ENCODE peak calls at places on chromosomes 12 and 14, in ten cellular contexts. F is activated CD8-positive, alpha-beta T cell treated with anti-CD3 and anti-CD28 coated beads for 36 hours; G is NCI-H1105; Z is stimulated activated CD8-positive, alpha-beta memory T cell treated with anti-CD3 and anti-CD28 coated beads, Interleukin-7, amount 100 ng/mL, for 4 hours; T is nephron progenitor cell; O is AG09319; Q is cortex of kidney; W is HT1080; J is activated T-helper 1 cell treated with anti-CD3 and anti-CD28 coated beads, Interleukin-12 subunit alpha, Interleukin-12 subunit beta, Interleukin-2, Interleukin-4 antibody, amounts not matched to agents 30 ng/mL and 10 ng/mL and 1 ng/mL, durations not matched to agents 14 hours and 24 hours and 36 hours; E is T-helper 22 cell. B is an unnamed sample.

GRCh38 chr14:59997496-59997895 is 77.6 kb downstream of the LRRC9 start:
- DNase-seq in Z (no peak), W (no peak), J (no peak), E (no peak), F (no peak), G (peak), Q (no peak), T (no peak), O (no peak), B (no peak)

GRCh38 chr12:88266851-88267360 is 124.8 kb downstream of the TMTC3 start:
- DNase-seq in Z (no peak), E (no peak), W (no peak), Q (no peak), F (no peak), G (peak), T (no peak), O (no peak), J (no peak), B (no peak)

GRCh38 chr14:100442036-100442435 is 118.9 kb downstream of the SLC25A47 start:
- DNase-seq in F (no peak), Z (no peak), W (no peak), E (no peak), J (no peak), T (no peak), Q (no peak), O (no peak), G (no peak), B (no peak)

GRCh38 chr14:66495214-66496098 is 9.3 kb downstream of the CCDC196 start:
- DNase-seq in J (peak), Z (no peak), O (peak), Q (no peak), F (peak), W (peak), G (peak), E (no peak), T (peak), B (peak)

GRCh38 chr12:113222730-113223531 is 1.7 kb downstream of the TPCN1 start:
- DNase-seq in Q (no peak), J (no peak), W (peak), Z (no peak), G (peak), T (no peak), E (no peak), O (peak), F (peak), B (peak)

GRCh38 chr14:103820908-103821307 is 26.5 kb downstream of the PPP1R13B start:
- DNase-seq in W (no peak), Z (no peak), E (no peak), O (no peak), T (no peak), F (no peak), J (no peak), G (no peak), Q (no peak), B (no peak)

GRCh38 chr14:54881761-54882401 is 20.7 kb downstream of the GCH1 start:
- DNase-seq in Z (no peak), E (peak), J (no peak), O (no peak), F (peak), W (peak), G (no peak), Q (no peak), T (no peak), B (no peak)

GRCh38 chr14:102867826-102868580 is 54.5 kb upstream of the AMN start:
- DNase-seq in Q (no peak), E (no peak), G (no peak), O (no peak), J (no peak), F (no peak), T (no peak), Z (no peak), W (no peak), B (no peak)

GRCh38 chr12:7107181-7108041 is 1.6 kb downstream of the C1RL start:
- DNase-seq in Z (no peak), E (no peak), G (no peak), W (no peak), O (no peak), Q (no peak), T (no peak), F (peak), J (no peak), B (no peak)

GRCh38 chr14:87149583-87150354 is 843.2 kb downstream of the GALC start:
- DNase-seq in F (no peak), Q (no peak), Z (no peak), G (peak), E (no peak), J (no peak), T (no peak), O (peak), W (peak), B (no peak)

GRCh38 chr12:109548258-109548657 is 25.0 kb downstream of the MMAB start:
- DNase-seq in W (no peak), G (no peak), F (no peak), J (no peak), T (no peak), Q (no peak), O (no peak), E (no peak), Z (no peak), B (no peak)

B was measured in brain pericyte.